ENCODE peak calls at places on chromosomes 1 and 21, in six cellular contexts. C is ovary, R is left ventricle myocardium inferior, P is foreskin keratinocyte, V is nephron progenitor cell, H is mammary epithelial cell. U is an unnamed sample.
A peak's percentile ranks its signal among the peaks of the same experiment; 100 is the strongest.

GRCh38 chr1:65020774-65021173 is 54.4 kb upstream of the JAK1 start:
- DNase-seq in C (no peak), R (no peak), P (no peak), V (no peak), H (no peak), U (no peak)

GRCh38 chr1:209040351-209040750 is 543.2 kb upstream of the CAMK1G start:
- DNase-seq in C (no peak), R (no peak), P (peak; percentile 62), V (no peak), H (peak; percentile 23), U (no peak)

GRCh38 chr1:116504308-116505156 is 66.3 kb downstream of the CD58 start:
- DNase-seq in C (no peak), R (peak; percentile 67), P (peak; percentile 58), V (no peak), H (peak; percentile 60), U (peak; percentile 55)

GRCh38 chr1:157505481-157506272 is 46.6 kb downstream of the FCRL5 start:
- DNase-seq in C (no peak), R (no peak), P (peak; percentile 37), V (peak; percentile 66), H (peak; percentile 36), U (peak; percentile 13)

GRCh38 chr1:184806296-184806721 is 51.7 kb upstream of the EDEM3 start:
- DNase-seq in C (no peak), R (no peak), P (no peak), V (no peak), H (no peak), U (no peak)

GRCh38 chr1:200415693-200416593 is 6.1 kb upstream of the ZNF281 start:
- DNase-seq in C (peak; percentile 62), R (no peak), P (peak; percentile 97), V (no peak), H (peak; percentile 94), U (peak; percentile 92)

GRCh38 chr1:49052102-49052501 is 275.4 kb upstream of the BEND5 start:
- DNase-seq in C (no peak), R (no peak), P (no peak), V (no peak), H (no peak), U (no peak)

GRCh38 chr1:2972011-2972878 is 49.0 kb upstream of the ACTRT2 start:
- DNase-seq in C (no peak), R (no peak), P (no peak), V (no peak), H (no peak), U (no peak)

GRCh38 chr1:247407180-247407616 is 8.8 kb upstream of the NLRP3 start:
- DNase-seq in C (no peak), R (peak; percentile 43), P (no peak), V (no peak), H (peak; percentile 70), U (no peak)

GRCh38 chr1:107974090-107974489 is 9.1 kb upstream of the VAV3 start:
- DNase-seq in C (no peak), R (no peak), P (no peak), V (no peak), H (no peak), U (no peak)

GRCh38 chr1:230074270-230074669 is 7.2 kb downstream of the GALNT2 start:
- DNase-seq in C (no peak), R (no peak), P (no peak), V (no peak), H (no peak), U (no peak)

GRCh38 chr21:41681336-41681801 is 85.5 kb downstream of the RIPK4 start:
- DNase-seq in C (no peak), R (no peak), P (peak; percentile 67), V (no peak), H (peak; percentile 38), U (no peak)

GRCh38 chr1:228007054-228007800 is 429 bp downstream of the WNT3A start:
- DNase-seq in C (no peak), R (no peak), P (peak; percentile 26), V (peak; percentile 50), H (peak; percentile 20), U (peak; percentile 40)

GRCh38 chr21:31553926-31554325 is 105.6 kb upstream of the SOD1 start:
- DNase-seq in C (no peak), R (no peak), P (no peak), V (no peak), H (no peak), U (no peak)

GRCh38 chr1:8232036-8232757 is 85.7 kb upstream of the SLC45A1 start:
- DNase-seq in C (no peak), R (no peak), P (no peak), V (no peak), H (no peak), U (peak; percentile 28)

GRCh38 chr1:212037900-212038299 is 2.4 kb downstream of the DTL start:
- DNase-seq in C (no peak), R (no peak), P (no peak), V (no peak), H (peak; percentile 41), U (no peak)

GRCh38 chr21:34859976-34860653 is 189.0 kb downstream of the RUNX1 start:
- DNase-seq in C (no peak), R (no peak), P (no peak), V (no peak), H (no peak), U (no peak)
- TF ChIP-seq CTCF in C (no peak), R (no peak), P (no peak), V (no peak), H (no peak), U (no peak)

DNA sequence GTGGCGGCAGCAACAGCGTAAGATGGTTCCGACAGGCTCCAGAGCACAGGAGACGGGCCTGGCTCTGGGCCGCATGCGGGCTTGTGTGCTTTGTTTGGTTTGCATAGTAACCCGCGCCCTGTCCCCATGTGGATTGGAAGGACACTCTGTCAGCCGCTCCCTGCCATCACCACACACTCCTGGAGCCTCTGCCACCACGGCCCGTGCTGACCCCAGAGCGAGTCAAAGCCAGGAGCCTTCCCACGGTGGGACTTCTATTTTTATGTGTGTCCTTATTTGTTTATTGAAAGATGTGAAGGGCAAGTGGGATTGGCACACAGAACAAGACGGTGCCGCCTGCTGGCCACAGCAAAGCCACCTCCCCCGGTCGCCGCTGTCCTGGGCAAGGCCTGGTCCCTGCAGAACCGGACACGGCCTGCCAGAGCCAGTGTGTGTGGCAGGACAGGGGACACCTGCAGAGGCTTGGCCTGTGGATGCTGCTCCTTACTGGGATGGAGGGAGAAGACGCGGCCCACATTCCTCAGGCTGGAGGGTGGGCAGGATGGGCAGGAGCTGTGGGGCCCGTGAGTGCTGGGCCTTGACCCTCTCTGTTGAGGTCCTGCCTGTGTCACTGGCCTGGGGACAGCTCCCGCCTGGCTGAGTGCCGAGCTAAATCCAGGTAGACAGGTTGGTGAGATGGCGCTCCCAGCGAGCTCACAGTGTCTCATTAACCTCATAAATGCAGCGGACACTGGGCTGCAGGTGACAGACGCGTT is 64.4 kb downstream of the AGPAT3 start:
- DNase-seq in C (no peak), R (peak; percentile 86), P (no peak), V (no peak), H (no peak), U (no peak)
- TF ChIP-seq CTCF in C (no peak), R (peak; percentile 53), P (no peak), V (no peak), H (no peak), U (no peak)

GRCh38 chr1:151364996-151365395 is 7.5 kb downstream of the SELENBP1 start:
- DNase-seq in C (no peak), R (no peak), P (no peak), V (no peak), H (no peak), U (no peak)
- TF ChIP-seq CTCF in C (no peak), R (no peak), P (no peak), V (no peak), H (no peak), U (no peak)

DNA sequence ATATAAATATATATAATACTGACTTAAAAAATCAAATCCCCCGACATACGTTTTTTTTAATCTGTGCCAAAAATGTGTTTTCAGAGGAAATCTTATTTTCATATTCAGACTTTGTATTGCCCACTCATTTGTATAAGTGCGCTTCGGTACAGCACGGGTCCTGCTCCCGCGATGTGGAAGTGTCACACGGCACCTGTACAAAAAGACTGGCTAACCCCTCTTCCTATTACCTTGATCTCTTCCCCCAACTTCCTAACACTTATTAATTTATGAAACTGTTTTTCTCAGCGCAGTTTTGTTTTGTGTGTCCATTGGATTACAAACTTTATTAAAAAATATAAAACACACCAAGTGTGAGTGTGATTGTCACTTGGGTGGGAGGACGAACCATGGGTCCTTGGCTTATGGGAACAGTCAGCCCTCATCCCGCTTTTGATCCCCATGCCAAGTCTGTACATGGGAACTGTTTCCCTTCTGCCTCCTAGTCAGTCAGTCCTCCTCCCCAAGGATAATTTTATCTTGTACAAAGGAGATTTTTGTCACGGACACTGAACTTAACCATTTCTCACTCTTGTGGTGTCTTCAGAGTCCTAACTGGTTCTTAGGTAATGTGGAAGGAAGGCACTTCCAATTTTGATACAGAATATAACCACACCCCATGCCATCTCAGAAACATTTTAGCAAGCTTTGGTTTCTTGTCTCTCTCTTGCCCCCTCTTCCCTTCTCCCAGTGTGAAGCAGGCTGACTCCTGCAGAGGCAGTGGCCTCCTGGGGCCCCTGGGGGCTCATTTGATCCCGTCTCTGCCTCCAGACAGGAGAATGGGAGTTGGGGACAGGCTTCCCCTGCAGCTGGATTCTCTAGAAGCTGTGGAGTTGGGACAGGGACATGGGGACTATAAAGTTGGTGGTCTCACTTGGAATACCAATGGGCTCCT is 35.5 kb downstream of the ZBTB17 start:
- DNase-seq in C (no peak), R (no peak), P (no peak), V (no peak), H (no peak), U (no peak)
- TF ChIP-seq CTCF in C (no peak), R (no peak), P (no peak), V (no peak), H (no peak), U (no peak)

GRCh38 chr1:239803666-239804228 is 287.9 kb upstream of the FMN2 start:
- DNase-seq in C (no peak), R (no peak), P (no peak), V (no peak), H (no peak), U (no peak)
- TF ChIP-seq CTCF in C (no peak), R (no peak), P (no peak), V (no peak), H (no peak), U (no peak)

DNA sequence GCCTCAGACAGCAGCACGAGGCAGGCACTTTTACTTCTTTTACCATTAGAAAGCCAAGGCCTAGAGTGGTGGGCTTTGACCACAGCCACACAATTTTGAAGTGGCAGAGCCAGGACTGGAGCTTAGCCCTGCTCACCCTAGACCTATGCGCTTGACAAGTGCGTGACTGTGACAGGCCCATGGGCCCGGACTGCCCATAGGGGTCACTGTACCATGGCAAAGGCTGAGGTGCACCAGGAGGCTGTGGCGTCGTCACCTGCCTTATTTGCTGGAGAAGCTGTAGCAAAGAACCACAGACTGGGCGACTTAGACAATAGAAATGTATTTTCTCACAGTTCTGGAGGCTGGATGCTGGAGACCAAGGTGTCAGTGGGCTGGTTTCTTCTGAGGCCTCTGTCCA is 2.6 kb upstream of the TMEM82 start:
- DNase-seq in C (no peak), R (no peak), P (no peak), V (no peak), H (no peak), U (no peak)
- TF ChIP-seq CTCF in C (no peak), R (peak; percentile 30), P (peak; percentile 24), V (no peak), H (no peak), U (no peak)

GRCh38 chr1:94819945-94820746 is at the start of gene SLC44A3:
- DNase-seq in C (peak; percentile 40), R (peak; percentile 45), P (no peak), V (peak; percentile 79), H (peak; percentile 41), U (peak; percentile 32)
- TF ChIP-seq CTCF in C (no peak), R (peak; percentile 54), P (peak; percentile 50), V (no peak), H (no peak), U (peak; percentile 37)

U was measured in RWPE1.